ENCODE peak calls at places on chromosomes 16 and 17, in eight cellular contexts. D is mesendoderm; Z is GM23248; L is PC-9; U is GM23338; X is endodermal cell; M is adrenal gland; A is effector memory CD4-positive, alpha-beta T cell. P is an unnamed sample. For H3K36me3, the result is how much of the 10 kb centered on the place peaks cover.

GRCh38 chr17:17070931-17071330 is 28.7 kb downstream of the MPRIP start:
- DNase-seq in D (no peak), Z (no peak), L (no peak), U (no peak), X (no peak), M (no peak), A (no peak), P (no peak)

GRCh38 chr16:27551046-27551445 is 1.1 kb downstream of the KATNIP start:
- DNase-seq in D (no peak), Z (peak), L (no peak), U (no peak), X (no peak), M (no peak), A (no peak), P (no peak)

GRCh38 chr17:82920715-82921114 is 80.9 kb upstream of the ZNF750 start:
- DNase-seq in D (no peak), Z (no peak), L (no peak), U (no peak), X (no peak), M (no peak), A (no peak), P (no peak)

GRCh38 chr16:46916980-46917379 is 32.8 kb downstream of the GPT2 start:
- DNase-seq in D (peak), Z (peak), L (no peak), U (no peak), X (peak), M (no peak), A (no peak), P (no peak)

GRCh38 chr16:19521471-19522368 is at the start of gene GDE1:
- DNase-seq in D (peak), Z (peak), L (peak), U (peak), X (peak), M (peak), A (peak), P (peak)

GRCh38 chr17:37884516-37884915 is 39.7 kb upstream of the TBC1D3K start:
- DNase-seq in D (peak), Z (no peak), L (no peak), U (peak), X (no peak), M (no peak), A (no peak), P (no peak)

GRCh38 chr17:69501591-69502468 is 87.3 kb downstream of the MAP2K6 start:
- DNase-seq in D (peak), Z (peak), L (no peak), U (peak), X (peak), M (no peak), A (no peak), P (no peak)

GRCh38 chr16:67372664-67373063 is 20.6 kb downstream of the TPPP3 start:
- DNase-seq in D (no peak), Z (peak), L (no peak), U (peak), X (no peak), M (no peak), A (no peak), P (no peak)

GRCh38 chr16:25734473-25735100 is 42.8 kb downstream of the HS3ST4 start:
- DNase-seq in D (no peak), Z (no peak), L (no peak), U (no peak), X (no peak), M (no peak), A (no peak), P (no peak)

GRCh38 chr17:4485676-4486646 is 12.7 kb upstream of the SPNS2 start:
- DNase-seq in D (no peak), Z (no peak), L (peak), U (no peak), X (peak), M (no peak), A (no peak), P (peak)

GRCh38 chr17:64356304-64356686 is 34.4 kb downstream of the PECAM1 start:
- DNase-seq in D (no peak), Z (no peak), L (no peak), U (no peak), X (no peak), M (no peak), A (no peak), P (no peak)

GRCh38 chr16:15948532-15949209 is 745 bp upstream of the ABCC1 start:
- DNase-seq in D (no peak), Z (no peak), L (no peak), U (no peak), X (no peak), M (no peak), A (no peak), P (peak)

GRCh38 chr17:63516910-63517824 is 6.0 kb upstream of the KCNH6 start:
- DNase-seq in D (peak), Z (peak), L (peak), U (no peak), X (no peak), M (peak), A (no peak), P (no peak)

GRCh38 chr17:7932949-7933348 is 943 bp downstream of the CNTROB start:
- DNase-seq in D (peak), Z (peak), L (peak), U (peak), X (peak), M (no peak), A (no peak), P (peak)

GRCh38 chr16:83925957-83926725 is 26.9 kb upstream of the OSGIN1 start:
- DNase-seq in D (no peak), Z (no peak), L (no peak), U (no peak), X (no peak), M (no peak), A (no peak), P (no peak)

GRCh38 chr16:1745900-1746692 is 25.2 kb downstream of the NME3 start:
- DNase-seq in D (peak), Z (no peak), L (peak), U (peak), X (no peak), M (no peak), A (no peak), P (no peak)

GRCh38 chr16:67137605-67138004 is 13.2 kb downstream of the B3GNT9 start:
- DNase-seq in D (no peak), Z (no peak), L (no peak), U (no peak), X (no peak), M (no peak), A (no peak), P (no peak)

GRCh38 chr16:86452451-86452850 is 57.9 kb upstream of the FOXF1 start:
- DNase-seq in D (no peak), Z (peak), L (no peak), U (no peak), X (no peak), M (no peak), A (no peak), P (no peak)

GRCh38 chr16:25126820-25127232 is 15.3 kb downstream of the LCMT1 start:
- DNase-seq in D (peak), Z (peak), L (peak), U (no peak), X (no peak), M (peak), A (no peak), P (peak)

GRCh38 chr16:50861926-50862325 is 120.0 kb downstream of the CYLD start:
- DNase-seq in D (no peak), Z (peak), L (peak), U (no peak), X (no peak), M (no peak), A (no peak), P (no peak)

GRCh38 chr16:1335211-1335971 is 1.9 kb downstream of the BAIAP3 start:
- DNase-seq in D (no peak), Z (no peak), L (no peak), U (no peak), X (no peak), M (no peak), A (no peak), P (no peak)

GRCh38 chr16:49273771-49274170 is 7.9 kb downstream of the CBLN1 start:
- DNase-seq in D (no peak), Z (no peak), L (no peak), U (no peak), X (no peak), M (no peak), A (no peak), P (no peak)

GRCh38 chr17:40879026-40879425 is 6.0 kb downstream of the KRT20 start:
- DNase-seq in D (no peak), Z (no peak), L (no peak), U (no peak), X (no peak), M (no peak), A (no peak), P (no peak)

GRCh38 chr17:5000237-5000639 is 2.5 kb downstream of the KIF1C start:
- DNase-seq in D (peak), Z (peak), L (no peak), U (peak), X (no peak), M (peak), A (no peak), P (no peak)

GRCh38 chr16:677306-678190 is 2.1 kb downstream of the RHBDL1 start:
- DNase-seq in D (no peak), Z (no peak), L (no peak), U (peak), X (peak), M (no peak), A (no peak), P (no peak)

GRCh38 chr17:1039511-1040215 is 42.7 kb downstream of the TIMM22 start:
- DNase-seq in D (peak), Z (no peak), L (no peak), U (no peak), X (peak), M (peak), A (no peak), P (peak)

GRCh38 chr16:77898671-77899211 is 110.4 kb downstream of the VAT1L start:
- DNase-seq in D (no peak), Z (peak), L (no peak), U (no peak), X (no peak), M (peak), A (no peak), P (no peak)

GRCh38 chr16:82882249-82882648 is 255.5 kb downstream of the CDH13 start:
- DNase-seq in D (no peak), Z (no peak), L (no peak), U (no peak), X (no peak), M (no peak), A (no peak), P (no peak)

GRCh38 chr17:75371981-75372380 is 33.5 kb downstream of the GRB2 start:
- DNase-seq in D (no peak), Z (no peak), L (no peak), U (no peak), X (peak), M (no peak), A (no peak), P (no peak)
- H3K36me3 ChIP-seq in D (under half), Z (under half), L (under half), U (under half), X (under half), M (under half), A (under half), P (under half)

DNA sequence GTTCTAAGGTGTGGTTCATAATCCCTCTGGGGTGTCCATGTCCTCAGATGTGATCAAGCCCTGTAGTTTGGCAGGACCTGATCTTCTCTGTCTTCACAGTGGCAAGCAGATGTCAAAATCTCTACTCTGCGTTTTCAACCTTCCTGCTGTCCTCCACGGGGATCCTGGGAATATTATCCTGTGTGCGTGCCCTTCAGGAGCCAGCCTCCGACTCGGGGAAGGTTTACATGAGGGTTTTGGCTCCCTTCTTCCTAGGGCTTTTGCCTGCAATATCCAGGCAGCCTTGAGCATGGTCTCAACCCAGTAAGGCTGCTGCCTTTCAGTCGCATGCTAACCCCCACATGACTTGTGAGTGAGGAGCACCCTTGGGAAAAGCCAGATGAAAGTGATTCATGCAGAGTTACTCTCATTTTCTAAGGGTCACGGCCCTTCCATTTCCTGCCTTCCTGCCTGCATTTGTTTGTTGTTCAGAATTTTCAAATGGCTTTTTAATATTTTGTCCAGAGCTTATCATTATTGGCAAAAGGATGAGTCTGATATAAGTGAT is 202.2 kb upstream of the CHMP6 start:
- DNase-seq in D (no peak), Z (peak), L (peak), U (no peak), X (peak), M (peak), A (no peak), P (no peak)
- H3K4me3 ChIP-seq in D (no peak), Z (peak), L (no peak), U (no peak), X (no peak), M (no peak), A (peak), P (no peak)

GRCh38 chr17:71467719-71468118 is 653.1 kb upstream of the SOX9 start:
- DNase-seq in D (no peak), Z (no peak), L (no peak), U (no peak), X (no peak), M (no peak), A (no peak), P (no peak)
- H3K36me3 ChIP-seq in D (under half), Z (under half), L (under half), U (under half), X (under half), M (under half), A (under half), P (under half)

GRCh38 chr16:11099672-11100195 is 155.4 kb downstream of the CLEC16A start:
- DNase-seq in D (no peak), Z (no peak), L (no peak), U (no peak), X (no peak), M (no peak), A (no peak), P (no peak)
- H3K4me3 ChIP-seq in D (no peak), Z (no peak), L (no peak), U (no peak), X (no peak), M (no peak), A (no peak), P (no peak)

GRCh38 chr16:2767891-2768290 is 9.2 kb downstream of the ELOB start:
- DNase-seq in D (no peak), Z (no peak), L (no peak), U (no peak), X (no peak), M (peak), A (no peak), P (no peak)
- H3K36me3 ChIP-seq in D (half or more), Z (half or more), L (under half), U (half or more), X (half or more), M (under half), A (half or more), P (under half)

DNA sequence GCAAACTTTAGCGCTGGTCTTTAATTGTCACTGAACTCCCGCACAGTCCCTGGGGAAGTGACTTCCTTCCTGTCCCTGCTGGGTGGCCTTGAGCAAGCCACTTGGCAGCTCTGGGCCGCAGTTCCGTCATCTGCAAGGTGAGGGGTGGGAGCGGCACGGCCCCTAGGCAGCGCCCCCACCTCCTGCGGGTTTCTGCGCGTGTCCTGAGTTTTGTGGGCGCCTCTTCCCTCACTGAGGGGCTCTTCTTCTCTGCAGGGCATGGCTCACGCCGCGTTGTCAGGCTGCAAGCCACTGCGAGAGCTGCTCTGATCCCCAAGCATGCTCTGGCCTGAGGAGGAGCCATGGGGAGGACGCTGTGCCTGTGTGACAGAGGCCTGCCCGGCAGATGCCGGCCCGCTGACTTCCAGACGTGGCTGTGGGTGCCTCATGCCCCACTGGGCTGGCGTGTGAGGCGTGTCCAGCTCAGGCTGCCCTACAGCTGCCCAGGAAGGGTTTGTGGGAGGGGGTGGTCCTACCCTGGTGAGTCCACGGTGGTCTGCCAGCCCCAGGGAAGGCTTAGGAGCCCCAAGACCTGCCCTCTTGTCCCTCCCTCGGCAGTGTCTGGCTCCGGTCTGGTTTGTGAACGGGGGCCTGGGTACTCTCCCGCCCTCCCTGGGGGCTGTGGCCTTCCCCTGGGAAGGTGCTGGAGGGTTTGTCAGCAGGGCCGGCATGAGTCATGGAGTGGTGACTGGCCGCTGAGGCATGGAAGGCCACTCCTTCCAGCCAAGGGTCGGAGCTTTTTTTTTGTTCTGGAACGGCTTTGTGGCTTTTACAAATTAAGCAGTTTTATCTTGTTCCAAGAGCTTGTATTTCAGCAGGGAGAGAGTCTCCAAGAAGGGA is 182.0 kb downstream of the SEC14L1 start:
- DNase-seq in D (peak), Z (peak), L (peak), U (no peak), X (peak), M (peak), A (no peak), P (peak)
- H3K4me3 ChIP-seq in D (no peak), Z (peak), L (peak), U (no peak), X (no peak), M (peak), A (no peak), P (no peak)

GRCh38 chr17:77151236-77151635 is 10.5 kb downstream of the SEC14L1 start:
- DNase-seq in D (no peak), Z (no peak), L (no peak), U (no peak), X (no peak), M (no peak), A (no peak), P (no peak)
- H3K36me3 ChIP-seq in D (under half), Z (under half), L (under half), U (under half), X (under half), M (under half), A (under half), P (under half)

GRCh38 chr17:34257299-34257985 is 2.4 kb downstream of the CCL2 start:
- DNase-seq in D (no peak), Z (no peak), L (no peak), U (no peak), X (no peak), M (no peak), A (no peak), P (no peak)
- H3K4me3 ChIP-seq in D (no peak), Z (no peak), L (no peak), U (no peak), X (peak), M (no peak), A (no peak), P (no peak)

P was measured in mucosa of descending colon.